ENCODE peak calls at places on chromosome 7, in five cellular contexts. L is transverse colon, C is lower leg skin, F is gastrocnemius medialis, P is Peyer's patch. J is an unnamed sample.

GRCh38 chr7:142153400-142153799 is 41.9 kb downstream of the MGAM2 start:
- DNase-seq in C (no peak), P (no peak), L (peak), F (no peak), J (peak)

GRCh38 chr7:157528785-157529341 is 192.1 kb downstream of the DNAJB6 start:
- DNase-seq in L (no peak), F (no peak), C (peak), P (no peak), J (no peak)

GRCh38 chr7:114414151-114415053 is at the start of gene FOXP2:
- DNase-seq in L (no peak), F (no peak), P (no peak), C (no peak), J (no peak)

GRCh38 chr7:1741751-1742554 is 71.9 kb downstream of the ELFN1 start:
- DNase-seq in P (no peak), C (no peak), F (no peak), L (peak), J (no peak)

GRCh38 chr7:1223196-1224092 is 9.2 kb upstream of the UNCX start:
- DNase-seq in L (no peak), C (no peak), P (no peak), F (no peak), J (peak)

GRCh38 chr7:23971031-23971430 is 261.0 kb downstream of the STK31 start:
- DNase-seq in C (no peak), L (no peak), F (no peak), P (no peak), J (no peak)

GRCh38 chr7:34320926-34321609 is 336.9 kb upstream of the NPSR1 start:
- DNase-seq in F (peak), C (no peak), L (peak), P (no peak), J (peak)

GRCh38 chr7:78523903-78524302 is 725.3 kb downstream of the PHTF2 start:
- DNase-seq in L (no peak), F (no peak), P (no peak), C (no peak), J (no peak)

GRCh38 chr7:30831227-30831626 is 60.0 kb downstream of the MINDY4 start:
- DNase-seq in C (no peak), F (no peak), L (no peak), P (no peak), J (no peak)

GRCh38 chr7:46949270-46949931 is 632.5 kb downstream of the TNS3 start:
- DNase-seq in C (no peak), F (no peak), P (no peak), L (no peak), J (no peak)

GRCh38 chr7:91468231-91468630 is 204.0 kb downstream of the FZD1 start:
- DNase-seq in L (no peak), F (no peak), C (no peak), P (no peak), J (no peak)

GRCh38 chr7:19146699-19147098 is 1.5 kb upstream of the FERD3L start:
- DNase-seq in F (no peak), C (no peak), L (no peak), P (no peak), J (peak)

GRCh38 chr7:155884225-155885161 is 72.2 kb upstream of the SHH start:
- DNase-seq in F (no peak), C (peak), P (no peak), L (no peak), J (no peak)

GRCh38 chr7:108716783-108717182 is 147.1 kb downstream of the DNAJB9 start:
- DNase-seq in F (no peak), P (no peak), L (no peak), C (no peak), J (no peak)

GRCh38 chr7:98630770-98631169 is 13.7 kb downstream of the NPTX2 start:
- DNase-seq in F (no peak), C (no peak), L (no peak), P (no peak), J (no peak)

GRCh38 chr7:41199136-41199535 is 503.8 kb downstream of the INHBA start:
- DNase-seq in P (no peak), L (no peak), F (no peak), C (no peak), J (no peak)

GRCh38 chr7:146116452-146117219 is at the start of gene CNTNAP2:
- DNase-seq in L (no peak), P (no peak), C (no peak), F (no peak), J (no peak)

GRCh38 chr7:100478966-100479660 is at the start of gene TSC22D4:
- DNase-seq in P (peak), C (peak), L (peak), F (peak), J (peak)
- TF ChIP-seq POLR2A in P (peak), C (no peak), L (peak), F (peak), J (peak)

GRCh38 chr7:22860784-22861482 is 38.3 kb upstream of the TOMM7 start:
- DNase-seq in F (no peak), C (no peak), P (no peak), L (no peak), J (peak)
- TF ChIP-seq POLR2A in F (no peak), C (no peak), P (no peak), L (no peak), J (no peak)

GRCh38 chr7:134778941-134779740 is at the start of gene CALD1:
- DNase-seq in F (peak), P (peak), L (peak), C (peak), J (no peak)
- TF ChIP-seq POLR2A in F (peak), P (peak), L (peak), C (no peak), J (no peak)

GRCh38 chr7:27737178-27737577 is 2.8 kb upstream of the TAX1BP1 start:
- DNase-seq in F (no peak), P (no peak), C (no peak), L (no peak), J (no peak)

GRCh38 chr7:27739914-27740448 is at the start of gene TAX1BP1:
- DNase-seq in P (peak), F (peak), L (peak), C (peak), J (peak)

GRCh38 chr7:27739301-27739913 is 555 bp upstream of the TAX1BP1 start:
- DNase-seq in L (no peak), C (no peak), P (no peak), F (no peak), J (peak)

GRCh38 chr7:27737591-27737990 is 2.4 kb upstream of the TAX1BP1 start:
- DNase-seq in F (no peak), P (no peak), L (no peak), C (no peak), J (no peak)

DNA sequence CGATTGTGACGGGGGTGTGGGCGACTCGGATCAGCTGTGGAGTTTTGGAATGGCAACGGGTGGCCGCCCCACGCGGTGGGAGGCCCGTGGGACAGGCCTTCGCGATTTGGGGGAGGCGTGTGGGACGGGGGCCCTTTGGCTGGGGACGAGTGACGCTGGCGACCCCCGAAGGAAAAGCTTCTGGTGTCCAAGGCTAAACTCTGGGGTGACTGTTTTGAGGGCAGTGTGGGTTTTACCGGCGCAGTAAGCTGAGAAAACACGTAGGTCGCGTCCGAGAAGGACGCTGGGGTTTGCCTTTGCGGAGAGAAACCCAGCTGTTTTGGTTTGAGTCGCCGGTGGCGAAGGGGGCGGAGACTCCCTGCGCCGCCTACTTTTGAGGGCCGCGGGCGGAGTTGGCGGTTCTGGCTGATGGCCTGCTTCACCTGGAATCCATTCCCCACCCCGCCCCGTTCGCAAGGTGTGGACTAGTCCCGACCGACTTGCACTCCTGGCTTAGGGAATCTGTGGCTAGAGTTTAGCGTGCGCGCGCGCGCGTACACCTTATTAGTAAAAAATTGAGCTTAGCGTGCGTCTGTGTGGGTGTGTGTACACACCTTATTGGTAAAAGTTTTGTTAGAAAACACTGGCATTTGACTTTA is 606 bp downstream of the TAX1BP1 start:
- DNase-seq in P (peak), C (peak), L (peak), F (peak), J (peak)
- TF ChIP-seq POLR2A in P (peak), C (no peak), L (peak), F (no peak), J (no peak)

GRCh38 chr7:100212631-100213286 is 7.0 kb upstream of the PVRIG start:
- DNase-seq in L (no peak), F (no peak), P (no peak), C (no peak), J (no peak)

GRCh38 chr7:100211342-100211780 is 8.4 kb upstream of the PVRIG start:
- DNase-seq in F (no peak), P (peak), C (no peak), L (no peak), J (no peak)

GRCh38 chr7:100208911-100209408 is 10.8 kb upstream of the PVRIG start:
- DNase-seq in C (no peak), L (no peak), P (no peak), F (no peak), J (no peak)

GRCh38 chr7:100209493-100209892 is 10.3 kb upstream of the PVRIG start:
- DNase-seq in P (no peak), L (no peak), F (no peak), C (no peak), J (no peak)

GRCh38 chr7:100210803-100211202 is 8.9 kb upstream of the PVRIG start:
- DNase-seq in L (no peak), C (no peak), F (no peak), P (no peak), J (no peak)
- TF ChIP-seq POLR2A in L (no peak), C (no peak), F (no peak), P (no peak), J (no peak)

J was measured in erythroblast.